ENCODE peak calls at places on chromosomes 4 and X, in five cellular contexts. One of them, this sample, is unnamed.

GRCh38 chr4:112189754-112190153 is 41.8 kb upstream of the AP1AR start:
- DNase-seq in stomach: no peak
- DNase-seq in SK-N-SH: peak; percentile 30
- DNase-seq in esophagus squamous epithelium: no peak
- DNase-seq in GM23338: peak; percentile 31
- DNase-seq in this sample: no peak

GRCh38 chrX:13419276-13419675 is 99.4 kb upstream of the ATXN3L start:
- DNase-seq in stomach: no peak
- DNase-seq in SK-N-SH: no peak
- DNase-seq in esophagus squamous epithelium: no peak
- DNase-seq in GM23338: no peak
- DNase-seq in this sample: no peak

GRCh38 chr4:26323807-26324206 is 3.0 kb downstream of the RBPJ start:
- DNase-seq in stomach: no peak
- DNase-seq in SK-N-SH: no peak
- DNase-seq in esophagus squamous epithelium: no peak
- DNase-seq in GM23338: no peak
- DNase-seq in this sample: no peak

GRCh38 chr4:121138014-121138413 is 26.1 kb downstream of the TNIP3 start:
- DNase-seq in stomach: no peak
- DNase-seq in SK-N-SH: no peak
- DNase-seq in esophagus squamous epithelium: no peak
- DNase-seq in GM23338: no peak
- DNase-seq in this sample: no peak

GRCh38 chrX:16386126-16386525 is 218.8 kb downstream of the MAGEB17 start:
- DNase-seq in stomach: no peak
- DNase-seq in SK-N-SH: no peak
- DNase-seq in esophagus squamous epithelium: no peak
- DNase-seq in GM23338: no peak
- DNase-seq in this sample: no peak

GRCh38 chr4:13496605-13497004 is 12.5 kb upstream of the RAB28 start:
- DNase-seq in stomach: no peak
- DNase-seq in SK-N-SH: no peak
- DNase-seq in esophagus squamous epithelium: no peak
- DNase-seq in GM23338: no peak
- DNase-seq in this sample: no peak

GRCh38 chr4:37715889-37716402 is 29.8 kb upstream of the RELL1 start:
- DNase-seq in stomach: no peak
- DNase-seq in SK-N-SH: peak; percentile 5
- DNase-seq in esophagus squamous epithelium: no peak
- DNase-seq in GM23338: no peak
- DNase-seq in this sample: no peak

GRCh38 chr4:7192252-7193039 is at the start of gene SORCS2:
- DNase-seq in stomach: peak; percentile 67
- DNase-seq in SK-N-SH: peak; percentile 95
- DNase-seq in esophagus squamous epithelium: no peak
- DNase-seq in GM23338: peak; percentile 77
- DNase-seq in this sample: no peak

GRCh38 chr4:189088783-189089182 is 851.9 kb upstream of the FRG1 start:
- DNase-seq in stomach: no peak
- DNase-seq in SK-N-SH: no peak
- DNase-seq in esophagus squamous epithelium: no peak
- DNase-seq in GM23338: no peak
- DNase-seq in this sample: no peak

GRCh38 chr4:32929738-32930688 is 2209.8 kb downstream of the PCDH7 start:
- DNase-seq in stomach: no peak
- DNase-seq in SK-N-SH: no peak
- DNase-seq in esophagus squamous epithelium: no peak
- DNase-seq in GM23338: no peak
- DNase-seq in this sample: no peak

GRCh38 chr4:2042207-2042946 is 16.8 kb upstream of the NAT8L start:
- DNase-seq in stomach: peak; percentile 49
- DNase-seq in SK-N-SH: peak; percentile 81
- DNase-seq in esophagus squamous epithelium: no peak
- DNase-seq in GM23338: no peak
- DNase-seq in this sample: no peak

GRCh38 chrX:153687121-153688039 is at the start of gene SLC6A8:
- DNase-seq in stomach: peak; percentile 74
- DNase-seq in SK-N-SH: peak; percentile 87
- DNase-seq in esophagus squamous epithelium: no peak
- DNase-seq in GM23338: peak; percentile 60
- DNase-seq in this sample: no peak

GRCh38 chrX:1222511-1223252 is 10.2 kb upstream of the CRLF2 start:
- DNase-seq in stomach: no peak
- DNase-seq in SK-N-SH: no peak
- DNase-seq in esophagus squamous epithelium: no peak
- DNase-seq in GM23338: no peak
- DNase-seq in this sample: no peak

GRCh38 chr4:141132689-141133145 is 552 bp downstream of the RNF150 start:
- DNase-seq in stomach: no peak
- DNase-seq in SK-N-SH: peak; percentile 92
- DNase-seq in esophagus squamous epithelium: no peak
- DNase-seq in GM23338: peak; percentile 52
- DNase-seq in this sample: no peak

GRCh38 chr4:141134051-141134450 is 782 bp upstream of the RNF150 start:
- DNase-seq in stomach: no peak
- DNase-seq in SK-N-SH: peak; percentile 22
- DNase-seq in esophagus squamous epithelium: no peak
- DNase-seq in GM23338: no peak
- DNase-seq in this sample: no peak

GRCh38 chr4:141131738-141132688 is 1.3 kb downstream of the RNF150 start:
- DNase-seq in stomach: no peak
- DNase-seq in SK-N-SH: no peak
- DNase-seq in esophagus squamous epithelium: no peak
- DNase-seq in GM23338: peak; percentile 63
- DNase-seq in this sample: no peak

GRCh38 chr4:141134586-141134985 is 1.3 kb upstream of the RNF150 start:
- DNase-seq in stomach: no peak
- DNase-seq in SK-N-SH: no peak
- DNase-seq in esophagus squamous epithelium: no peak
- DNase-seq in GM23338: peak; percentile 6
- DNase-seq in this sample: no peak

GRCh38 chr4:141133146-141134006 is at the start of gene RNF150:
- DNase-seq in stomach: peak; percentile 60
- DNase-seq in SK-N-SH: peak; percentile 87
- DNase-seq in esophagus squamous epithelium: peak; percentile 0
- DNase-seq in GM23338: peak; percentile 95
- DNase-seq in this sample: peak; percentile 57
- H3K27me3 ChIP-seq in stomach: peaks cover 12% of the 10 kb centered on the region
- H3K27me3 ChIP-seq in SK-N-SH: no peaks in the 10 kb centered on the region
- H3K27me3 ChIP-seq in esophagus squamous epithelium: no peaks in the 10 kb centered on the region
- H3K27me3 ChIP-seq in GM23338: peaks cover 25% of the 10 kb centered on the region
- H3K27me3 ChIP-seq in this sample: peaks cover 4% of the 10 kb centered on the region

GRCh38 chrX:130167040-130167439 is 1.4 kb upstream of the AIFM1 start:
- DNase-seq in stomach: no peak
- DNase-seq in SK-N-SH: no peak
- DNase-seq in esophagus squamous epithelium: no peak
- DNase-seq in GM23338: no peak
- DNase-seq in this sample: no peak
- H3K4me3 ChIP-seq in stomach: no peak overlapping the region
- H3K4me3 ChIP-seq in SK-N-SH: peak overlapping the region; percentile 83
- H3K4me3 ChIP-seq in esophagus squamous epithelium: no peak overlapping the region
- H3K4me3 ChIP-seq in GM23338: peak overlapping the region; percentile 84
- H3K4me3 ChIP-seq in this sample: no peak overlapping the region

DNA sequence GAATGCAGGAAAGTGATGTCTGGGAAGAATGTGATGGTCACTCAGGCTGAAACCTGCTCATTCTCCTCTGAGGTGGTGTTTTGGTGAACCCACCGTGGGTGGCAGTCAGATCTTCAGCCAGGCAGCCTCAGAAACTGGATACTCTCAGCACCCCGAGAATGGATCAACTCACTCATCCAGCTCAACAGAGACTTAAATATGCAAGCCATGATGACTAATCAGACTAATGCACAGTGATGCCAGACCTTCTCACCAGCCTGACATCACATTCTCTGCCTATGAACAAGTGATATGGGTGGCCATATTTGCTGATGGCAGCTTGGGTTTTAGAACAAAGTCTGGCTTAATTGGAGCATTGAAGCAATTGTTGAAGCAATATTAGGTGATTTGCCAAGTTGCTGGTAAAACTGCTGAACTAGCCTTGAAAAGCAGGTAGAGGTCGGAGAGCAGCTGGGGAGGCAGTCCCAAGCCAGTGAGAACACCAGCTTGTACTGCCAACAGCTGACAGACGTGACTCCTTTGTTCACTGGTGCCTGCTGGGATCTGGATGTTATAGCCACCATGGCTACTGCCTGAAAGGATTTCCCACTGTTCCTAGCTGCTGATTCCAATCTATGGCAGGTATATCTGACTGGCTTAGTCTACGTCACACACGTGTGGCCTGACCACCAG is 608.1 kb downstream of the MID1IP1 start:
- DNase-seq in stomach: no peak
- DNase-seq in SK-N-SH: no peak
- DNase-seq in esophagus squamous epithelium: no peak
- DNase-seq in GM23338: no peak
- DNase-seq in this sample: peak; percentile 10
- H3K27me3 ChIP-seq in stomach: peaks cover 4% of the 10 kb centered on the region
- H3K27me3 ChIP-seq in SK-N-SH: no peaks in the 10 kb centered on the region
- H3K27me3 ChIP-seq in esophagus squamous epithelium: no peaks in the 10 kb centered on the region
- H3K27me3 ChIP-seq in GM23338: no peaks in the 10 kb centered on the region
- H3K27me3 ChIP-seq in this sample: peaks cover 4% of the 10 kb centered on the region

DNA sequence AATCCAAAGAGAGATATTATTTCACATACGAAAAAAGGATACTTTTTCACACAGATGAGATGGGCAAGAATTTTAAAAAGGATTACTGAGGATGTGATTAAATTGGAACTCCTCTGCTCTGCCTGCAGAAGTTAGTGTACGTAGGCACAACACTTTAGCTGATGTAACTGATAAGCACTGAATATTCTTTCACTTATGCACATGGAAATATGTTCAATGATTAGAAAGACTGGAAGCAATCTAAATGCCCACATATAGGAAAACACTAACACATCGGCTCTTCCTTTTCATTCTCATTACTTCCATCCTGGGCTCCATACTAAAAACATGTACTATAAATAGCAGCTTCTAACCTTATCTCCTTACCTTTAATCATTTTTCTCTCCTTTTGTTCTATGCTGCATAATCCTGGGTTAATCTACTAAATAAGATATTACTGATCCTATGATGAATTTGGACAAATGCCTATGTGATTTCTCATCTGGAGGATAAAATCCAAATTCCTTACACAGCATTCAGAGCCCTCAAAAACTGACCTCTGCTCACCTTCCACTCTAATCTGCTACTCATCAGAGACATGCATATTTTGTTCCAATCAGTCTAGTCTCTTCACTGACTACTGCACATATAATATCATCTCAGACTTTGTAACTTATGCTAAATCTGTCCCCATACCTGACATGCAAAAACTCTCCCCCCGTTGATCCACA is 197.8 kb downstream of the PDGFC start:
- DNase-seq in stomach: no peak
- DNase-seq in SK-N-SH: no peak
- DNase-seq in esophagus squamous epithelium: no peak
- DNase-seq in GM23338: no peak
- DNase-seq in this sample: no peak
- H3K4me3 ChIP-seq in stomach: no peak overlapping the region
- H3K4me3 ChIP-seq in SK-N-SH: peak overlapping the region; percentile 25
- H3K4me3 ChIP-seq in esophagus squamous epithelium: no peak overlapping the region
- H3K4me3 ChIP-seq in GM23338: no peak overlapping the region
- H3K4me3 ChIP-seq in this sample: no peak overlapping the region

GRCh38 chr4:110622841-110623709 is at the start of gene PITX2:
- DNase-seq in stomach: no peak
- DNase-seq in SK-N-SH: peak; percentile 89
- DNase-seq in esophagus squamous epithelium: peak; percentile 17
- DNase-seq in GM23338: peak; percentile 99
- DNase-seq in this sample: peak; percentile 50
- H3K27me3 ChIP-seq in stomach: peaks cover 99% of the 10 kb centered on the region
- H3K27me3 ChIP-seq in SK-N-SH: peaks cover 98% of the 10 kb centered on the region
- H3K27me3 ChIP-seq in esophagus squamous epithelium: peaks cover 4% of the 10 kb centered on the region
- H3K27me3 ChIP-seq in GM23338: peaks cover 98% of the 10 kb centered on the region
- H3K27me3 ChIP-seq in this sample: peaks cover 92% of the 10 kb centered on the region

GRCh38 chr4:113294910-113295309 is 245.5 kb downstream of the ANK2 start:
- DNase-seq in stomach: no peak
- DNase-seq in SK-N-SH: no peak
- DNase-seq in esophagus squamous epithelium: no peak
- DNase-seq in GM23338: no peak
- DNase-seq in this sample: no peak

GRCh38 chr4:113290666-113291065 is 241.2 kb downstream of the ANK2 start:
- DNase-seq in stomach: no peak
- DNase-seq in SK-N-SH: no peak
- DNase-seq in esophagus squamous epithelium: no peak
- DNase-seq in GM23338: no peak
- DNase-seq in this sample: no peak

GRCh38 chr4:113293673-113294072 is 244.2 kb downstream of the ANK2 start:
- DNase-seq in stomach: no peak
- DNase-seq in SK-N-SH: no peak
- DNase-seq in esophagus squamous epithelium: no peak
- DNase-seq in GM23338: peak; percentile 26
- DNase-seq in this sample: no peak

GRCh38 chr4:113292371-113293042 is 243.1 kb downstream of the ANK2 start:
- DNase-seq in stomach: no peak
- DNase-seq in SK-N-SH: no peak
- DNase-seq in esophagus squamous epithelium: no peak
- DNase-seq in GM23338: peak; percentile 93
- DNase-seq in this sample: no peak

DNA sequence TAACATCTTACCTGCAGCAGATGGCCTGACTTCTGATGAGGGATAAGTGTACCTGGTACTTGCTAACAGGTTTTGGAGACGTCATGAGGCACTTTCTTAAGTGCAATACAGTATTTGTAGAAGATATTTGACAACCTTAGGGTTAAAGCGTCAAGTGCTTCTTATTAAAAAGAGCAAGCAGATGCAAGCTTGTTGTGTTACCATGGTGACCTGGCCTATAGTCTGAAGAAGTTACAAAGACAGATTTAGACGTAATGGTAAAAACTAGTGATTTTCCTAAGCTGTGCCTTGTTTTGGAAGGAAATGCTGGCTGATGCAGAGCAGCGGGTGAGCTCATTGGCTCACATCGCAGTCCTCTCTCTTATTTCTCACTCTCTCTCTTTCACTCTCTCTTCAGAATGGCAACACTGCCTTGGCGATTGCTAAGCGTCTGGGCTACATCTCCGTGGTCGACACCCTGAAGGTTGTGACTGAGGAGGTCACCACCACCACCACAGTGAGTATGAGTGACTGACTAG is 243.6 kb downstream of the ANK2 start:
- DNase-seq in stomach: no peak
- DNase-seq in SK-N-SH: no peak
- DNase-seq in esophagus squamous epithelium: no peak
- DNase-seq in GM23338: peak; percentile 37
- DNase-seq in this sample: no peak
- H3K4me3 ChIP-seq in stomach: peak overlapping the region; percentile 22
- H3K4me3 ChIP-seq in SK-N-SH: no peak overlapping the region
- H3K4me3 ChIP-seq in esophagus squamous epithelium: peak overlapping the region; percentile 52
- H3K4me3 ChIP-seq in GM23338: peak overlapping the region; percentile 37
- H3K4me3 ChIP-seq in this sample: no peak overlapping the region

GRCh38 chr4:84480082-84480481 is 19.0 kb downstream of the NKX6-1 start:
- DNase-seq in stomach: no peak
- DNase-seq in SK-N-SH: no peak
- DNase-seq in esophagus squamous epithelium: no peak
- DNase-seq in GM23338: peak; percentile 41
- DNase-seq in this sample: no peak
- H3K27me3 ChIP-seq in stomach: peaks cover 60% of the 10 kb centered on the region
- H3K27me3 ChIP-seq in SK-N-SH: peaks cover 60% of the 10 kb centered on the region
- H3K27me3 ChIP-seq in esophagus squamous epithelium: no peaks in the 10 kb centered on the region
- H3K27me3 ChIP-seq in GM23338: peaks cover 75% of the 10 kb centered on the region
- H3K27me3 ChIP-seq in this sample: peaks cover 58% of the 10 kb centered on the region

GRCh38 chr4:19195696-19196095 is 1056.0 kb upstream of the SLIT2 start:
- DNase-seq in stomach: no peak
- DNase-seq in SK-N-SH: no peak
- DNase-seq in esophagus squamous epithelium: no peak
- DNase-seq in GM23338: peak; percentile 89
- DNase-seq in this sample: no peak
- H3K4me3 ChIP-seq in stomach: no peak overlapping the region
- H3K4me3 ChIP-seq in SK-N-SH: no peak overlapping the region
- H3K4me3 ChIP-seq in esophagus squamous epithelium: no peak overlapping the region
- H3K4me3 ChIP-seq in GM23338: no peak overlapping the region
- H3K4me3 ChIP-seq in this sample: no peak overlapping the region

This sample was measured in kidney epithelial cell.